ENCODE peak calls at places on chromosome 1, in five cellular contexts. J, R, B, G and F are unnamed samples.

GRCh38 chr1:6256640-6257039 is 4.3 kb downstream of the GPR153 start:
- DNase-seq in G (no peak), R (no peak), B (no peak), J (no peak), F (no peak)

GRCh38 chr1:67761730-67762129 is 71.5 kb downstream of the GNG12 start:
- DNase-seq in B (no peak), J (no peak), R (no peak), G (no peak), F (no peak)

GRCh38 chr1:6912507-6912906 is 127.3 kb downstream of the CAMTA1 start:
- DNase-seq in G (no peak), R (no peak), J (no peak), B (peak), F (no peak)

GRCh38 chr1:16158025-16158424 is 2.2 kb upstream of the EPHA2 start:
- DNase-seq in J (no peak), B (no peak), G (peak), R (no peak), F (no peak)

GRCh38 chr1:39650431-39650830 is 11.0 kb upstream of the HEYL start:
- DNase-seq in J (no peak), R (no peak), G (no peak), B (no peak), F (no peak)

GRCh38 chr1:171869097-171869496 is 27.8 kb downstream of the DNM3 start:
- DNase-seq in R (peak), G (no peak), J (no peak), B (peak), F (peak)

GRCh38 chr1:222928212-222928611 is 113.4 kb downstream of the DISP1 start:
- DNase-seq in J (no peak), R (peak), G (no peak), B (peak), F (peak)

GRCh38 chr1:199272107-199272506 is 633.3 kb downstream of the PTPRC start:
- DNase-seq in J (no peak), G (no peak), B (peak), R (no peak), F (no peak)

GRCh38 chr1:202155478-202156021 is 4.9 kb downstream of the PTPN7 start:
- DNase-seq in R (peak), G (no peak), J (no peak), B (peak), F (no peak)

GRCh38 chr1:60809204-60809985 is 273.0 kb upstream of the NFIA start:
- DNase-seq in R (no peak), G (no peak), J (no peak), B (no peak), F (no peak)

GRCh38 chr1:164719676-164720075 is 160.7 kb downstream of the PBX1 start:
- DNase-seq in G (no peak), J (no peak), R (no peak), B (no peak), F (no peak)

GRCh38 chr1:24391882-24392603 is 21.5 kb downstream of the STPG1 start:
- DNase-seq in J (peak), B (peak), G (peak), R (peak), F (peak)

GRCh38 chr1:64616039-64616438 is 128.8 kb upstream of the RAVER2 start:
- DNase-seq in G (no peak), B (no peak), J (no peak), R (no peak), F (no peak)

GRCh38 chr1:10640079-10640578 is 156.3 kb downstream of the CASZ1 start:
- DNase-seq in B (no peak), J (no peak), G (no peak), R (no peak), F (peak)

GRCh38 chr1:92486251-92487077 is at the start of gene GFI1:
- DNase-seq in B (peak), G (peak), J (peak), R (no peak), F (no peak)

GRCh38 chr1:17494114-17494729 is 45.3 kb upstream of the ARHGEF10L start:
- DNase-seq in J (peak), R (peak), B (peak), G (peak), F (peak)